ENCODE peak calls at places on chromosomes 4 and X, in five cellular contexts. V is BJ, Z is A549, M is tibial nerve, O is RWPE1. E is an unnamed sample.
A peak's percentile ranks its signal among the peaks of the same experiment; 100 is the strongest.

GRCh38 chr4:125796138-125796537 is 481.4 kb downstream of the FAT4 start:
- DNase-seq in V (no peak), Z (no peak), M (no peak), O (no peak), E (no peak)

GRCh38 chr4:87974856-87975462 is 555 bp upstream of the SPP1 start:
- DNase-seq in V (no peak), Z (peak; percentile 7), M (no peak), O (no peak), E (peak; percentile 84)

GRCh38 chr4:6023766-6024165 is 5.5 kb upstream of the C4orf50 start:
- DNase-seq in V (no peak), Z (no peak), M (no peak), O (no peak), E (no peak)

GRCh38 chr4:68905598-68906237 is 45.9 kb downstream of the UGT2A3 start:
- DNase-seq in V (no peak), Z (no peak), M (no peak), O (no peak), E (no peak)

GRCh38 chr4:96685691-96686090 is 845.8 kb downstream of the PDHA2 start:
- DNase-seq in V (no peak), Z (no peak), M (no peak), O (no peak), E (no peak)

GRCh38 chr4:75653845-75654503 is 19.2 kb downstream of the G3BP2 start:
- DNase-seq in V (no peak), Z (peak; percentile 11), M (no peak), O (no peak), E (no peak)

GRCh38 chrX:65581661-65582339 is 47.2 kb upstream of the LAS1L start:
- DNase-seq in V (no peak), Z (peak; percentile 59), M (peak; percentile 28), O (peak; percentile 51), E (no peak)

GRCh38 chr4:69096111-69096656 is at the start of gene UGT2B7:
- DNase-seq in V (no peak), Z (no peak), M (no peak), O (peak; percentile 31), E (no peak)

GRCh38 chrX:102840871-102841705 is 96.0 kb upstream of the RAB40AL start:
- DNase-seq in V (no peak), Z (no peak), M (no peak), O (no peak), E (no peak)

GRCh38 chr4:68906238-68907137 is 45.1 kb downstream of the UGT2A3 start:
- DNase-seq in V (no peak), Z (no peak), M (no peak), O (no peak), E (no peak)

GRCh38 chrX:10797493-10797892 is 177.1 kb upstream of the MID1 start:
- DNase-seq in V (no peak), Z (no peak), M (no peak), O (no peak), E (no peak)

GRCh38 chr4:183409463-183409862 is 35.0 kb upstream of the CDKN2AIP start:
- DNase-seq in V (no peak), Z (no peak), M (no peak), O (no peak), E (no peak)

GRCh38 chr4:55498051-55498450 is 48.7 kb downstream of the CLOCK start:
- DNase-seq in V (no peak), Z (no peak), M (no peak), O (no peak), E (no peak)

GRCh38 chr4:110119880-110120279 is 78.5 kb downstream of the ELOVL6 start:
- DNase-seq in V (no peak), Z (no peak), M (no peak), O (peak; percentile 11), E (peak; percentile 53)

GRCh38 chrX:105608745-105609144 is 213.6 kb upstream of the NRK start:
- DNase-seq in V (no peak), Z (no peak), M (no peak), O (peak; percentile 3), E (no peak)

GRCh38 chrX:130216312-130216711 is 44.5 kb downstream of the RAB33A start:
- DNase-seq in V (no peak), Z (no peak), M (no peak), O (no peak), E (no peak)

GRCh38 chrX:24696241-24696640 is 2.5 kb downstream of the POLA1 start:
- DNase-seq in V (no peak), Z (no peak), M (no peak), O (no peak), E (no peak)
- TF ChIP-seq CTCF in V (no peak), Z (no peak), M (no peak), O (no peak), E (no peak)

GRCh38 chr4:100311181-100311580 is 120.9 kb upstream of the DDIT4L start:
- DNase-seq in V (no peak), Z (no peak), M (no peak), O (no peak), E (no peak)
- TF ChIP-seq CTCF in V (peak; percentile 9), Z (no peak), M (no peak), O (no peak), E (peak; percentile 61)

GRCh38 chr4:133084421-133084820 is 64.7 kb upstream of the PCDH10 start:
- DNase-seq in V (no peak), Z (no peak), M (no peak), O (no peak), E (no peak)

GRCh38 chr4:133081246-133081645 is 67.8 kb upstream of the PCDH10 start:
- DNase-seq in V (no peak), Z (no peak), M (no peak), O (no peak), E (no peak)
- TF ChIP-seq CTCF in V (no peak), Z (no peak), M (no peak), O (no peak), E (no peak)

GRCh38 chr4:1967512-1968149 is 41.1 kb downstream of the NELFA start:
- DNase-seq in V (no peak), Z (no peak), M (no peak), O (no peak), E (no peak)
- TF ChIP-seq CTCF in V (no peak), Z (no peak), M (no peak), O (no peak), E (no peak)

DNA sequence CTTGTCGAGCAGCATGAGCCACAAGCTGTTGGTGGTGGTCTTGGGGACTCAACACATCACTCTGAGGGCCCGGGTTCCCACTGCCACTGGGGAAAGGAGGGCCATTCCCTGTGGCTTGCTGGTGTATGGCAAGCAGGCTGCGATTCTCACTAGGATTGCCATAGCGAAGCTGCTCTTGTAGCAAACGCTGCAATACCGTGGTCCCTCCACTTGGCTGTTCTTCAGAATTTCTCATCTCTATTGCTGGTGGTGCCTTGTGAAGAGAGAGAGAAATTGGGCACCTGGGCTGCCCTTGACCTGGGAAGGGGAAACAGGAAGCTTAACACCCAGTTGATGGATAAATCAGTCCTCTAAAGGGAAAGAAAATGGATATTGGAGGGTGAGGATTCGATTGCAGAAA is 17.7 kb downstream of the AMOT start:
- DNase-seq in V (no peak), Z (no peak), M (no peak), O (no peak), E (no peak)
- TF ChIP-seq CTCF in V (no peak), Z (no peak), M (no peak), O (no peak), E (no peak)

E was measured in epithelial cell of proximal tubule.